ENCODE peak calls at places on chromosomes 3 and 15, in five cellular contexts. Q is endothelial cell of umbilical vein, Y is non-pigmented ciliary epithelial cell, C is GM03348, A is astrocyte. F is an unnamed sample.

GRCh38 chr15:87755226-87755625 is 501.3 kb downstream of the NTRK3 start:
- DNase-seq in Q (no peak), Y (no peak), C (no peak), A (no peak), F (peak)

GRCh38 chr3:130424837-130425236 is 79.4 kb downstream of the COL6A5 start:
- DNase-seq in Q (no peak), Y (no peak), C (no peak), A (no peak), F (no peak)

GRCh38 chr3:134406331-134407246 is 32.3 kb upstream of the AMOTL2 start:
- DNase-seq in Q (peak), Y (no peak), C (peak), A (no peak), F (no peak)

GRCh38 chr3:14440531-14441239 is 38.3 kb downstream of the SLC6A6 start:
- DNase-seq in Q (peak), Y (no peak), C (peak), A (no peak), F (no peak)

GRCh38 chr3:112676659-112677234 is 35.8 kb upstream of the CCDC80 start:
- DNase-seq in Q (peak), Y (peak), C (peak), A (peak), F (peak)

GRCh38 chr3:48847586-48848423 is at the start of gene PRKAR2A:
- DNase-seq in Q (peak), Y (peak), C (peak), A (peak), F (peak)

GRCh38 chr3:168988867-168989266 is 674.6 kb downstream of the MECOM start:
- DNase-seq in Q (no peak), Y (no peak), C (no peak), A (no peak), F (no peak)

GRCh38 chr3:83002869-83003445 is 1241.5 kb upstream of the GBE1 start:
- DNase-seq in Q (no peak), Y (no peak), C (no peak), A (no peak), F (no peak)

GRCh38 chr15:82858932-82859331 is 49.5 kb downstream of the WHAMM start:
- DNase-seq in Q (no peak), Y (no peak), C (no peak), A (no peak), F (no peak)

GRCh38 chr3:43389388-43390254 is 103.3 kb downstream of the SNRK start:
- DNase-seq in Q (peak), Y (peak), C (no peak), A (peak), F (no peak)

GRCh38 chr3:74491874-74492273 is 122.6 kb downstream of the CNTN3 start:
- DNase-seq in Q (no peak), Y (no peak), C (peak), A (no peak), F (no peak)

GRCh38 chr3:111903067-111903511 is 44.0 kb downstream of the PHLDB2 start:
- DNase-seq in Q (peak), Y (peak), C (peak), A (peak), F (peak)

F was measured in AG08395.